ENCODE peak calls at places on chromosomes 3 and 15, in eight cellular contexts. K is mucosa of gallbladder, S is NAMALWA, F is iris pigment epithelial cell, G is heart right ventricle, Z is stromal cell of bone marrow, I is AG04450, R is amygdala. Q is an unnamed sample.

GRCh38 chr3:149371001-149371722 is 6.3 kb downstream of the TM4SF1 start:
- DNase-seq in K (no peak), S (no peak), F (peak; percentile 79), G (no peak), Z (no peak), I (no peak), R (no peak), Q (no peak)

GRCh38 chr15:90126457-90127435 is 24.5 kb upstream of the IDH2 start:
- DNase-seq in K (peak; percentile 27), S (no peak), F (no peak), G (peak; percentile 67), Z (no peak), I (no peak), R (no peak), Q (no peak)

GRCh38 chr3:172846706-172847105 is 96.2 kb downstream of the ECT2 start:
- DNase-seq in K (no peak), S (no peak), F (peak; percentile 22), G (no peak), Z (no peak), I (no peak), R (no peak), Q (no peak)

GRCh38 chr3:38578551-38578950 is 70.9 kb downstream of the SCN5A start:
- DNase-seq in K (peak; percentile 8), S (no peak), F (no peak), G (no peak), Z (no peak), I (no peak), R (no peak), Q (no peak)

GRCh38 chr3:128187495-128187894 is 34.2 kb downstream of the EEFSEC start:
- DNase-seq in K (no peak), S (peak; percentile 68), F (no peak), G (no peak), Z (no peak), I (no peak), R (no peak), Q (no peak)

GRCh38 chr3:73255609-73256029 is 194.2 kb downstream of the EBLN2 start:
- DNase-seq in K (peak; percentile 50), S (no peak), F (peak; percentile 63), G (no peak), Z (peak; percentile 12), I (peak; percentile 4), R (no peak), Q (no peak)

GRCh38 chr3:115624029-115624645 is 827 bp downstream of the GAP43 start:
- DNase-seq in K (no peak), S (no peak), F (no peak), G (no peak), Z (no peak), I (no peak), R (no peak), Q (no peak)

GRCh38 chr3:161475905-161476304 is 20.7 kb upstream of the OTOL1 start:
- DNase-seq in K (peak; percentile 15), S (no peak), F (peak; percentile 67), G (no peak), Z (no peak), I (no peak), R (no peak), Q (no peak)

GRCh38 chr3:195896361-195897080 is 11.8 kb downstream of the TNK2 start:
- DNase-seq in K (no peak), S (no peak), F (peak; percentile 70), G (no peak), Z (peak; percentile 68), I (no peak), R (peak; percentile 30), Q (peak; percentile 65)

GRCh38 chr3:38264779-38265178 is 833 bp upstream of the SLC22A13 start:
- DNase-seq in K (no peak), S (no peak), F (no peak), G (no peak), Z (no peak), I (no peak), R (no peak), Q (no peak)

GRCh38 chr3:13039286-13039896 is 33.8 kb downstream of the IQSEC1 start:
- DNase-seq in K (no peak), S (no peak), F (no peak), G (no peak), Z (no peak), I (no peak), R (no peak), Q (no peak)

GRCh38 chr15:84079885-84080777 is 155.4 kb upstream of the GOLGA6L4 start:
- DNase-seq in K (no peak), S (peak; percentile 72), F (peak; percentile 35), G (peak; percentile 19), Z (no peak), I (no peak), R (no peak), Q (no peak)

GRCh38 chr15:65646486-65646885 is 24.7 kb downstream of the SLC24A1 start:
- DNase-seq in K (no peak), S (no peak), F (peak; percentile 71), G (no peak), Z (no peak), I (no peak), R (no peak), Q (no peak)

GRCh38 chr15:98914626-98915025 is 93.0 kb downstream of the PGPEP1L start:
- DNase-seq in K (no peak), S (no peak), F (peak; percentile 86), G (no peak), Z (peak; percentile 50), I (peak; percentile 84), R (no peak), Q (no peak)

GRCh38 chr15:42493694-42494093 is 1.7 kb upstream of the SNAP23 start:
- DNase-seq in K (no peak), S (peak; percentile 26), F (no peak), G (no peak), Z (no peak), I (no peak), R (no peak), Q (no peak)

GRCh38 chr15:75230016-75230343 is 28.2 kb upstream of the GOLGA6C start:
- DNase-seq in K (no peak), S (no peak), F (no peak), G (no peak), Z (no peak), I (no peak), R (no peak), Q (no peak)

GRCh38 chr3:194574639-194575483 is 58.4 kb downstream of the TMEM44 start:
- DNase-seq in K (no peak), S (no peak), F (peak; percentile 59), G (no peak), Z (no peak), I (no peak), R (no peak), Q (no peak)

GRCh38 chr3:186099178-186099577 is 9.7 kb downstream of the ETV5 start:
- DNase-seq in K (peak; percentile 25), S (no peak), F (peak; percentile 79), G (peak; percentile 48), Z (peak; percentile 63), I (peak; percentile 45), R (no peak), Q (no peak)

GRCh38 chr3:96192951-96193350 is 621.4 kb upstream of the EPHA6 start:
- DNase-seq in K (no peak), S (no peak), F (no peak), G (no peak), Z (no peak), I (no peak), R (no peak), Q (no peak)

GRCh38 chr15:32838820-32839219 is 121.0 kb downstream of the GREM1 start:
- DNase-seq in K (no peak), S (no peak), F (peak; percentile 71), G (no peak), Z (peak; percentile 86), I (peak; percentile 59), R (peak; percentile 74), Q (peak; percentile 11)

GRCh38 chr3:536417-536813 is 339.9 kb downstream of the CHL1 start:
- DNase-seq in K (no peak), S (no peak), F (no peak), G (no peak), Z (no peak), I (no peak), R (no peak), Q (no peak)

GRCh38 chr15:101105059-101105851 is 146.6 kb downstream of the CHSY1 start:
- DNase-seq in K (no peak), S (no peak), F (no peak), G (no peak), Z (no peak), I (no peak), R (no peak), Q (no peak)

GRCh38 chr3:188633206-188633605 is 479.2 kb downstream of the LPP start:
- DNase-seq in K (no peak), S (no peak), F (peak; percentile 69), G (no peak), Z (no peak), I (no peak), R (no peak), Q (no peak)

GRCh38 chr3:72299321-72299802 is 514.4 kb upstream of the PROK2 start:
- DNase-seq in K (no peak), S (no peak), F (peak; percentile 49), G (no peak), Z (peak; percentile 27), I (no peak), R (no peak), Q (no peak)

GRCh38 chr15:52680041-52680391 is 828 bp upstream of the ATOSA start:
- DNase-seq in K (no peak), S (peak; percentile 80), F (peak; percentile 30), G (no peak), Z (no peak), I (no peak), R (no peak), Q (no peak)

GRCh38 chr3:123071146-123071545 is 4.3 kb downstream of the PDIA5 start:
- DNase-seq in K (no peak), S (peak; percentile 20), F (peak; percentile 70), G (no peak), Z (no peak), I (no peak), R (no peak), Q (no peak)

GRCh38 chr15:49110158-49110944 is 45.0 kb downstream of the COPS2 start:
- DNase-seq in K (no peak), S (no peak), F (no peak), G (no peak), Z (no peak), I (no peak), R (no peak), Q (no peak)

GRCh38 chr15:38894260-38894948 is 329.8 kb upstream of the RASGRP1 start:
- DNase-seq in K (no peak), S (no peak), F (peak; percentile 85), G (no peak), Z (peak; percentile 78), I (peak; percentile 78), R (no peak), Q (peak; percentile 32)

GRCh38 chr3:45054196-45054857 is 28.2 kb downstream of the CLEC3B start:
- DNase-seq in K (no peak), S (no peak), F (peak; percentile 80), G (no peak), Z (peak; percentile 71), I (peak; percentile 71), R (no peak), Q (no peak)

GRCh38 chr15:49085696-49086459 is 39.6 kb upstream of the SECISBP2L start:
- DNase-seq in K (no peak), S (no peak), F (no peak), G (no peak), Z (no peak), I (no peak), R (no peak), Q (no peak)

GRCh38 chr3:23495507-23495906 is 292.4 kb downstream of the UBE2E2 start:
- DNase-seq in K (no peak), S (no peak), F (peak; percentile 46), G (no peak), Z (no peak), I (no peak), R (no peak), Q (no peak)

GRCh38 chr3:3699816-3700633 is 99.2 kb upstream of the LRRN1 start:
- DNase-seq in K (no peak), S (no peak), F (peak; percentile 8), G (no peak), Z (no peak), I (no peak), R (no peak), Q (no peak)

GRCh38 chr3:44058022-44058867 is 183.4 kb upstream of the TOPAZ1 start:
- DNase-seq in K (no peak), S (peak; percentile 53), F (peak; percentile 46), G (no peak), Z (no peak), I (no peak), R (no peak), Q (no peak)

GRCh38 chr15:98231696-98232440 is 271.4 kb downstream of the ARRDC4 start:
- DNase-seq in K (no peak), S (no peak), F (peak; percentile 75), G (no peak), Z (no peak), I (no peak), R (no peak), Q (no peak)